ENCODE peak calls at places on chromosomes 5 and 9, in five cellular contexts. S, U, O, L and T are unnamed samples.

GRCh38 chr5:1511651-1512540 is 11.9 kb downstream of the LPCAT1 start:
- DNase-seq in U (peak), O (peak), S (peak), L (peak), T (peak)

GRCh38 chr5:124734574-124735168 is 11.8 kb downstream of the ZNF608 start:
- DNase-seq in L (no peak), O (no peak), S (no peak), U (no peak), T (no peak)

GRCh38 chr9:16039103-16039987 is 486.5 kb downstream of the CCDC171 start:
- DNase-seq in U (no peak), L (peak), O (peak), S (no peak), T (no peak)

GRCh38 chr5:160021818-160022446 is 13.0 kb downstream of the TTC1 start:
- DNase-seq in L (peak), S (peak), O (peak), U (peak), T (peak)

GRCh38 chr5:147303976-147304375 is 69.2 kb downstream of the STK32A start:
- DNase-seq in L (no peak), S (no peak), O (no peak), U (peak), T (peak)

GRCh38 chr5:40679998-40680681 is 425 bp downstream of the PTGER4 start:
- DNase-seq in O (peak), U (no peak), S (no peak), L (peak), T (no peak)

GRCh38 chr5:171494452-171495121 is 75.1 kb downstream of the FGF18 start:
- DNase-seq in O (peak), L (no peak), S (peak), U (no peak), T (peak)

GRCh38 chr5:174552428-174552827 is 172.0 kb upstream of the MSX2 start:
- DNase-seq in L (no peak), U (no peak), O (peak), S (no peak), T (no peak)

GRCh38 chr5:24444439-24444838 is 200.3 kb downstream of the CDH10 start:
- DNase-seq in L (no peak), S (no peak), O (no peak), U (no peak), T (no peak)

GRCh38 chr5:126686451-126687126 is 85.8 kb downstream of the PHAX start:
- DNase-seq in U (no peak), S (no peak), O (no peak), L (no peak), T (no peak)

GRCh38 chr5:14208071-14209021 is 65.2 kb downstream of the TRIO start:
- DNase-seq in O (no peak), L (peak), S (no peak), U (peak), T (peak)

GRCh38 chr5:114361724-114362196 is at the start of gene KCNN2:
- DNase-seq in O (peak), S (peak), L (peak), U (peak), T (peak)

GRCh38 chr5:59864718-59865117 is 28.8 kb downstream of the PDE4D start:
- DNase-seq in L (no peak), S (no peak), U (no peak), O (no peak), T (no peak)

GRCh38 chr5:139246394-139246793 is 47.1 kb upstream of the MATR3 start:
- DNase-seq in S (no peak), U (peak), L (no peak), O (peak), T (peak)

GRCh38 chr5:139312075-139312474 is 18.5 kb downstream of the MATR3 start:
- DNase-seq in O (peak), S (no peak), L (no peak), U (no peak), T (no peak)

GRCh38 chr9:90903731-90904422 is 102.3 kb downstream of the SYK start:
- DNase-seq in S (no peak), L (no peak), U (no peak), O (no peak), T (no peak)

GRCh38 chr5:114838937-114839336 is 330.8 kb downstream of the TRIM36 start:
- DNase-seq in S (no peak), U (no peak), O (no peak), L (no peak), T (no peak)

GRCh38 chr9:38022995-38023394 is 46.0 kb downstream of the SHB start:
- DNase-seq in L (no peak), O (no peak), S (no peak), U (no peak), T (no peak)

GRCh38 chr9:94817291-94818195 is 91.0 kb downstream of the AOPEP start:
- DNase-seq in O (no peak), L (no peak), U (no peak), S (no peak), T (no peak)

GRCh38 chr5:77725646-77726045 is 50.5 kb downstream of the TBCA start:
- DNase-seq in S (no peak), U (no peak), L (no peak), O (no peak), T (no peak)

GRCh38 chr5:95471922-95472321 is 80.8 kb downstream of the FAM81B start:
- DNase-seq in L (no peak), O (no peak), S (no peak), U (peak), T (no peak)

GRCh38 chr5:110727025-110727314 is 499 bp upstream of the TMEM232 start:
- DNase-seq in L (no peak), U (peak), S (no peak), O (no peak), T (no peak)

GRCh38 chr5:104498281-104498680 is 935.7 kb upstream of the NUDT12 start:
- DNase-seq in S (no peak), U (no peak), O (no peak), L (no peak), T (no peak)

GRCh38 chr9:114314256-114314867 is 8.5 kb upstream of the ORM1 start:
- DNase-seq in S (no peak), O (no peak), U (peak), L (no peak), T (no peak)

GRCh38 chr5:179895861-179896260 is 11.8 kb downstream of the TBC1D9B start:
- DNase-seq in L (no peak), O (no peak), S (no peak), U (no peak), T (no peak)

GRCh38 chr9:108586451-108586850 is 269.3 kb downstream of the ACTL7B start:
- DNase-seq in O (no peak), U (peak), S (no peak), L (no peak), T (no peak)

GRCh38 chr5:178468196-178468685 is 122.0 kb downstream of the COL23A1 start:
- DNase-seq in U (no peak), L (no peak), O (no peak), S (no peak), T (no peak)

GRCh38 chr5:181127456-181127855 is 3.5 kb downstream of the OR2V1 start:
- DNase-seq in O (no peak), L (no peak), S (no peak), U (no peak), T (no peak)

GRCh38 chr9:89477811-89478583 is 19.9 kb downstream of the SEMA4D start:
- DNase-seq in L (no peak), O (no peak), U (peak), S (no peak), T (peak)

GRCh38 chr9:110755179-110755578 is 86.6 kb downstream of the MUSK start:
- DNase-seq in S (no peak), L (no peak), O (no peak), U (peak), T (peak)

GRCh38 chr9:133199648-133200321 is 9.3 kb downstream of the OBP2B start:
- DNase-seq in U (no peak), O (peak), S (no peak), L (peak), T (peak)

GRCh38 chr5:75620184-75620959 is 9.1 kb downstream of the ANKDD1B start:
- DNase-seq in S (no peak), U (no peak), O (no peak), L (no peak), T (no peak)

GRCh38 chr5:170362625-170363024 is 26.5 kb downstream of the KCNMB1 start:
- DNase-seq in S (no peak), U (no peak), O (no peak), L (no peak), T (no peak)

DNA sequence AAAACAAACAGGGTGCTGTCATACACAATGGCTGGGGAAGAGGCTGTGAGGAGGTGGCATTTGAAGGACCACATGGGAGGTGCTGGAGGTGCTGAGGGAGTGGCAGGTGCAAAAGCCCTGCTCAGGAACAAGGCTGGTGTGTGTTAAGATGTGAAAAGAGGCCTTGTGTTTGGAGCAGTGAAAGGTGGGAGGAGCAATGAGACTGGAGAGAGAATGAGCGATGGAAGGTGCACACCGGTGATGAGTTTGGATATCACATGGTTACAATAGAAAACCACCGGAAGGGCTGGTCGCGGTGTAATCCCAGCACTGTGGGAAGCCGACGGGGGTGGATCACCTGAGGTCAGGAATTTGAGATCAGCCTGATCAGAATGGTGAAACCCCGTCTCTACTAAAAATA is 9.2 kb upstream of the FIBCD1 start:
- DNase-seq in L (no peak), O (no peak), S (no peak), U (peak), T (peak)
- H3K27ac ChIP-seq in L (no peak), O (no peak), S (no peak), U (peak), T (peak)

GRCh38 chr9:27157736-27158135 is 48.7 kb downstream of the TEK start:
- DNase-seq in L (no peak), S (no peak), U (no peak), O (no peak), T (no peak)
- TF ChIP-seq CTCF in L (no peak), S (no peak), U (no peak), O (peak), T (no peak)

DNA sequence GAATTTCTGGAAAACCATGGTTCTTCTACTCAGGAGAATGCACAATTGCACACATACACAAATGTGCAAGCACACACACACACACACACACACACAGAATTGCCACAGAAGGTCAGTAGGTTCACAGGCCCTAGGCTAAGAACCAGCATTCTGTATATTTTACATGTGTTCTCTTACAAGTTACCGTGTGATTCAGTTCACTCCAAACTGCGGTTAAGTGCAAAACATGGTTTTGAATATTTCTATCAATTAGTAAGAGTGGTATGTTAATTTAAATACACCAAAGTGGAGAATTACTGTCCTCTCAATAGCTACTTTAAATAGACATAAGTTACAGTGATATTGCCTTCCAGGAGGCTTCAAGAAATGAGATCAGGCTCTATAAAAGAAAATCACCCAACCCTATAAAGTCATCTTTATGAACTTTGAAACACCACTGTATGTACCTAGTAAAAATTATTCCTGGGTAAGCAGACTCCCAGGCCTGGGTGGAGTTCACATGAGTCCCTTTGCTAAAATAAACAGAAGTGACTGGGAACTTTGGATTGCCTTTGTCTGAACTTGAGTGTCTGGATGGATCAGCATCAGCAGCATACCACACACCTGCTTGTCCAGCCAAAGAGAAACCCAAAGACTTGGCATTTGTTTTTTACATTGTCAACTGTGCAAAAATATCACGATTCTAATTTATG is 79.4 kb upstream of the CDKN2B start:
- DNase-seq in L (peak), O (no peak), U (peak), S (no peak), T (no peak)
- H3K27ac ChIP-seq in L (peak), O (no peak), U (no peak), S (no peak), T (no peak)

GRCh38 chr9:75852746-75853145 is 37.7 kb upstream of the PCSK5 start:
- DNase-seq in O (no peak), S (no peak), L (no peak), U (no peak), T (no peak)

GRCh38 chr9:75851917-75852316 is 38.6 kb upstream of the PCSK5 start:
- DNase-seq in O (no peak), U (no peak), L (no peak), S (no peak), T (no peak)

GRCh38 chr9:75850459-75851200 is 39.8 kb upstream of the PCSK5 start:
- DNase-seq in L (no peak), U (no peak), S (no peak), O (no peak), T (no peak)

GRCh38 chr9:75858497-75859092 is 31.9 kb upstream of the PCSK5 start:
- DNase-seq in S (no peak), O (no peak), U (no peak), L (no peak), T (no peak)

DNA sequence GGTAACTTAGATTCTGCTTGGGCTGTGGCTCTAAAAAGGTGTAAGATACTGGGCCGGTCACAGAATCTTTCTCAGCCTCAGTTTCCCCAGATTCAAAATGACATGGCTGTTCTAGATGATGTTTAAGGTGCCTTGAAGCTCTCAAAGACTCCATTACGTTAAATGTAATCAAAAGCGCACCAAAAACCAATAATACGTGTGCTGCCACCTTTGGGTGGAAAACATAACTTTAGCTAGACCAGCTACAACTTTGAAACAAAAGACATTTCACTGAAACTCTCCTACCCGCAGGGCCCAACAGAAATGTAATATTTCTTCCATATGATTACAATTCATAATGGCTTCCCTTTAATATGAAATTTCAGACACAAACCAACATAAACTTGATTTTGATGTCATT is 35.0 kb upstream of the PCSK5 start:
- DNase-seq in O (no peak), S (no peak), L (peak), U (peak), T (peak)
- TF ChIP-seq CTCF in O (peak), S (peak), L (peak), U (peak), T (no peak)

GRCh38 chr9:76378367-76379073 is 15.7 kb downstream of the RFK start:
- DNase-seq in S (no peak), U (no peak), L (no peak), O (no peak), T (no peak)
- H3K27ac ChIP-seq in S (no peak), U (no peak), L (no peak), O (no peak), T (no peak)

GRCh38 chr5:162243651-162244050 is 176.1 kb downstream of the GABRG2 start:
- DNase-seq in S (no peak), U (no peak), O (no peak), L (no peak), T (no peak)

GRCh38 chr5:162248107-162248713 is 180.6 kb downstream of the GABRG2 start:
- DNase-seq in S (no peak), O (peak), U (no peak), L (no peak), T (peak)
- TF ChIP-seq CTCF in S (no peak), O (peak), U (no peak), L (peak), T (peak)

DNA sequence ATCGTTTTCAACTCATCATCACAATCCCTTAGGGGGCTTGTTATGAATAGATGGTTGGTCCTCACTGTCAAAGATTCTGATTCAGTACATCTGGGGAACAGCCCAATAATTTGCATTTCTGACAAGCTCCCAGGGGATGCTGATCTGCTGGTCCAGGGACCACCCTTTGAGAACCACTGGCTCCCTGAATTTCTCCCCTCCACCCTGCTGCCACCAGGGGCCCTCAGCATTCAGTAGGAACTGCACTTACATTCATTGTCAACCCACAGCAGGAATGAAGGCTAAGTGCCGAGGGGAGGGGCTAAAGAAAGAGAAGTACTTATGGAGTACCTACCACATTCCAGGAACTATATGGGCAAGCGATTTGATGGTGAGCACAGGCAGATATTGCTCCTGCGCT is 85.9 kb downstream of the BOD1 start:
- DNase-seq in U (peak), S (no peak), O (peak), L (no peak), T (no peak)
- H3K27ac ChIP-seq in U (no peak), S (no peak), O (no peak), L (no peak), T (no peak)